ENCODE peak calls at places on chromosomes 16 and 17, in nine cellular contexts. H is GM23338, N is breast epithelium, O is stomach, G is endothelial cell of umbilical vein, C is upper lobe of left lung, P is SK-N-SH, W is transverse colon, F is K562. S is an unnamed sample.

GRCh38 chr17:39598635-39599005 is 9.1 kb downstream of the NEUROD2 start:
- DNase-seq in H (no peak), N (no peak), O (no peak), G (no peak), C (peak; percentile 79), P (peak; percentile 59), W (no peak), F (no peak), S (no peak)

GRCh38 chr17:79011451-79012147 is 2.0 kb upstream of the CANT1 start:
- DNase-seq in H (no peak), N (no peak), O (no peak), G (peak; percentile 83), C (no peak), P (no peak), W (no peak), F (no peak), S (no peak)

GRCh38 chr16:88454315-88455057 is 1.4 kb downstream of the ZFPM1 start:
- DNase-seq in H (peak; percentile 47), N (no peak), O (peak; percentile 56), G (peak; percentile 8), C (peak; percentile 89), P (peak; percentile 72), W (peak; percentile 64), F (no peak), S (no peak)

GRCh38 chr17:27743288-27743885 is 56.9 kb downstream of the NOS2 start:
- DNase-seq in H (no peak), N (no peak), O (no peak), G (no peak), C (no peak), P (no peak), W (no peak), F (no peak), S (no peak)

GRCh38 chr17:62910277-62910676 is 55.8 kb upstream of the TANC2 start:
- DNase-seq in H (no peak), N (no peak), O (no peak), G (no peak), C (no peak), P (no peak), W (no peak), F (no peak), S (no peak)

GRCh38 chr17:47237841-47238240 is 15.8 kb upstream of the ITGB3 start:
- DNase-seq in H (no peak), N (no peak), O (no peak), G (no peak), C (peak; percentile 55), P (no peak), W (no peak), F (no peak), S (no peak)

GRCh38 chr16:88533381-88533831 is 36.8 kb upstream of the ZC3H18 start:
- DNase-seq in H (peak; percentile 63), N (no peak), O (no peak), G (no peak), C (peak; percentile 90), P (no peak), W (no peak), F (no peak), S (no peak)

GRCh38 chr16:80317132-80318098 is 223.4 kb upstream of the DYNLRB2 start:
- DNase-seq in H (peak; percentile 66), N (no peak), O (no peak), G (no peak), C (peak; percentile 52), P (peak; percentile 27), W (no peak), F (peak; percentile 19), S (no peak)

GRCh38 chr16:56608876-56609462 is 585 bp downstream of the MT2A start:
- DNase-seq in H (no peak), N (no peak), O (no peak), G (no peak), C (peak; percentile 61), P (peak; percentile 43), W (no peak), F (no peak), S (no peak)

GRCh38 chr17:68578236-68578635 is 22.9 kb downstream of the FAM20A start:
- DNase-seq in H (no peak), N (no peak), O (no peak), G (no peak), C (no peak), P (no peak), W (no peak), F (no peak), S (no peak)

GRCh38 chr16:79307214-79307613 is 293.3 kb downstream of the MAF start:
- DNase-seq in H (no peak), N (peak; percentile 21), O (no peak), G (no peak), C (peak; percentile 29), P (no peak), W (peak; percentile 30), F (no peak), S (no peak)

GRCh38 chr17:36501351-36501750 is 14.9 kb downstream of the ZNHIT3 start:
- DNase-seq in H (no peak), N (no peak), O (no peak), G (no peak), C (no peak), P (no peak), W (no peak), F (no peak), S (no peak)

GRCh38 chr17:44210342-44211192 is 8.9 kb downstream of the UBTF start:
- DNase-seq in H (peak; percentile 94), N (peak; percentile 56), O (peak; percentile 92), G (peak; percentile 89), C (peak; percentile 98), P (peak; percentile 92), W (peak; percentile 92), F (peak; percentile 94), S (peak; percentile 99)

GRCh38 chr17:79835470-79835899 is 3.8 kb downstream of the CBX4 start:
- DNase-seq in H (peak; percentile 64), N (no peak), O (no peak), G (no peak), C (no peak), P (peak; percentile 65), W (no peak), F (no peak), S (no peak)

GRCh38 chr17:61250335-61250890 is 149.2 kb upstream of the TBX2 start:
- DNase-seq in H (no peak), N (no peak), O (no peak), G (no peak), C (no peak), P (no peak), W (no peak), F (no peak), S (no peak)

GRCh38 chr17:82399030-82399429 is 19.1 kb upstream of the HEXD start:
- DNase-seq in H (no peak), N (peak; percentile 46), O (no peak), G (peak; percentile 24), C (peak; percentile 68), P (peak; percentile 97), W (no peak), F (no peak), S (no peak)

GRCh38 chr17:34255841-34256240 is 756 bp downstream of the CCL2 start:
- DNase-seq in H (no peak), N (no peak), O (no peak), G (peak; percentile 10), C (no peak), P (no peak), W (no peak), F (no peak), S (no peak)

GRCh38 chr17:34252890-34253525 is 2.1 kb upstream of the CCL2 start:
- DNase-seq in H (no peak), N (no peak), O (no peak), G (no peak), C (no peak), P (no peak), W (no peak), F (no peak), S (no peak)

GRCh38 chr17:34254651-34255380 is at the start of gene CCL2:
- DNase-seq in H (peak; percentile 85), N (peak; percentile 65), O (peak; percentile 33), G (peak; percentile 92), C (no peak), P (peak; percentile 42), W (peak; percentile 50), F (peak; percentile 31), S (no peak)

GRCh38 chr17:34255381-34255732 is 272 bp downstream of the CCL2 start:
- DNase-seq in H (no peak), N (no peak), O (no peak), G (no peak), C (no peak), P (no peak), W (no peak), F (no peak), S (no peak)

DNA sequence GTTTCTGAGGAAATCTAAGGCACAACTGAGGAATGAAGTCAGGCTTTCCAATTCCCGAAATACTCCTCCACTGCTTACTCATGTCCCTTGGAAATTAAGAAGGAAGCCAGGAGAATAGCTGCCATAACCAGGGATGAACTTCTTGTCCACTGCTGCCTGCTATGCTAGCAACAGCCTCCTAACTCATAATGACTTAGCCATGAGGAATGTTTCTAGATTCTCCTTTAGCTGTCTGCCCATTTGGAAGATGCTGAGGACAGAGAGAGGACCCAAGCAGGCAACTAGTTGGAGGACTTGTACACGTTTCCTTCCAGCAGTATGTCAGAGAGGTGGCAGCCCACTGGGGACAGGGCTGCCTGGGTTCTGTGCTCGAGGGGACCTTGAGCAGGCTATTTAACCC is 939 bp upstream of the CCL2 start:
- DNase-seq in H (no peak), N (no peak), O (no peak), G (peak; percentile 70), C (no peak), P (no peak), W (no peak), F (no peak), S (no peak)
- TF ChIP-seq POLR2AphosphoS5 in H (no peak), N (no peak), O (peak; percentile 83), G (no peak), C (peak; percentile 54), P (no peak), W (peak; percentile 72), F (no peak), S (no peak)

GRCh38 chr17:51814521-51814920 is 344.0 kb downstream of the CA10 start:
- DNase-seq in H (no peak), N (no peak), O (no peak), G (no peak), C (no peak), P (no peak), W (peak; percentile 19), F (no peak), S (no peak)
- TF ChIP-seq POLR2AphosphoS5 in H (no peak), N (no peak), O (no peak), G (no peak), C (no peak), P (no peak), W (no peak), F (no peak), S (no peak)

DNA sequence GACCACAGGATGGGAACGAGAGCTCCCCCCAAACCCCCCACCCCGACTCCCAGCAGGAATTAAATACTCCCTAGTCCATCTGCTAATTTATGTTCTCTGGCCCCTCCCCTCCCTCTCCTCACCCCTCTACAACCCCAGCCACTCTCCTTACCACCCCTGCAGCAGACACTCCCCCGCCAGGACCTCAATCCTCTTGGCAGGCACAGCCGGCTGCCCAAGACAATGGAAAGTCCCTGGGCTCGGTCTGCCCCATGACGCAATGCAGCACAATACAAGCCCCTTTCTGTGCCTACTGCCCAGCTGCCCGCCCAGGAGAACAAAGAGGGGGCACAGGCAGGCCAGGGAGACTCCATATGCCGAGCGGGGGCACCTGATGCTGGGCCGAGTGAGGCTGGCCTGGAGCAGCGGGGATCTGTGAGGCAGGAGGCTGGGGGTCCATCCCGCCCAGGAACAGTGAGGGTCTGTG is 30.3 kb upstream of the CDC42EP4 start:
- DNase-seq in H (peak; percentile 89), N (peak; percentile 92), O (peak; percentile 77), G (peak; percentile 86), C (no peak), P (peak; percentile 69), W (peak; percentile 65), F (no peak), S (no peak)
- TF ChIP-seq POLR2AphosphoS5 in H (peak; percentile 25), N (peak; percentile 29), O (no peak), G (no peak), C (no peak), P (no peak), W (no peak), F (no peak), S (no peak)

GRCh38 chr16:67247698-67248400 is 568 bp upstream of the FHOD1 start:
- DNase-seq in H (no peak), N (no peak), O (no peak), G (no peak), C (no peak), P (no peak), W (no peak), F (no peak), S (no peak)
- TF ChIP-seq POLR2AphosphoS5 in H (peak; percentile 77), N (peak; percentile 8), O (no peak), G (no peak), C (no peak), P (peak; percentile 64), W (no peak), F (peak; percentile 35), S (no peak)